ENCODE peak calls at places on chromosomes 16 and 17, in five cellular contexts. P is hepatocyte; Z is CD4-positive, alpha-beta memory T cell; W is body of pancreas; Q is kidney. C is an unnamed sample.

GRCh38 chr17:31695456-31696090 is 163.5 kb downstream of the COPRS start:
- DNase-seq in P (no peak), Z (no peak), Q (no peak), W (no peak), C (no peak)

GRCh38 chr16:89668790-89669158 is 11.1 kb downstream of the SPATA33 start:
- DNase-seq in P (no peak), Z (no peak), Q (no peak), W (no peak), C (no peak)

GRCh38 chr16:12618515-12618914 is 185.2 kb downstream of the CPPED1 start:
- DNase-seq in Q (peak), W (no peak), Z (no peak), P (no peak), C (no peak)

GRCh38 chr17:60039096-60039495 is 39.6 kb downstream of the HEATR6 start:
- DNase-seq in Z (no peak), W (no peak), Q (no peak), P (no peak), C (no peak)

GRCh38 chr16:21239646-21240045 is 6.1 kb downstream of the ANKS4B start:
- DNase-seq in Q (no peak), P (no peak), W (no peak), Z (no peak), C (no peak)

GRCh38 chr17:82890339-82890730 is 50.5 kb upstream of the ZNF750 start:
- DNase-seq in W (peak), Z (no peak), Q (no peak), P (no peak), C (no peak)

GRCh38 chr16:370980-371728 is 816 bp upstream of the MRPL28 start:
- DNase-seq in Q (peak), P (no peak), W (no peak), Z (no peak), C (no peak)

GRCh38 chr16:57020651-57021050 is 31.3 kb downstream of the NLRC5 start:
- DNase-seq in Z (no peak), P (no peak), Q (no peak), W (no peak), C (no peak)

GRCh38 chr16:79776243-79776884 is 175.8 kb upstream of the MAF start:
- DNase-seq in W (peak), Z (no peak), P (peak), Q (no peak), C (no peak)

GRCh38 chr16:29994613-29995329 is 646 bp downstream of the HIRIP3 start:
- DNase-seq in Q (peak), W (peak), Z (no peak), P (no peak), C (peak)

GRCh38 chr16:30567160-30567990 is 4.1 kb downstream of the ZNF688 start:
- DNase-seq in Z (peak), P (no peak), Q (no peak), W (no peak), C (no peak)

GRCh38 chr16:80570106-80570478 is 29.3 kb downstream of the DYNLRB2 start:
- DNase-seq in Z (no peak), P (peak), Q (no peak), W (no peak), C (no peak)

GRCh38 chr16:72042157-72042660 is 12.1 kb upstream of the HP start:
- DNase-seq in W (peak), Z (no peak), P (no peak), Q (no peak), C (no peak)

GRCh38 chr17:59357219-59357699 is 25.8 kb downstream of the YPEL2 start:
- DNase-seq in W (no peak), P (no peak), Q (no peak), Z (no peak), C (no peak)

GRCh38 chr17:76446449-76447231 is 6.3 kb downstream of the UBE2O start:
- DNase-seq in W (peak), Z (no peak), P (peak), Q (no peak), C (peak)

GRCh38 chr17:33055746-33056145 is 64.1 kb downstream of the SPACA3 start:
- DNase-seq in P (no peak), Q (no peak), W (no peak), Z (no peak), C (no peak)

GRCh38 chr16:69405757-69406156 is 18.7 kb upstream of the CYB5B start:
- DNase-seq in Q (no peak), Z (no peak), P (no peak), W (no peak), C (no peak)

GRCh38 chr16:3065069-3065741 is at the start of gene IL32:
- DNase-seq in Q (peak), P (peak), Z (peak), W (peak), C (peak)

GRCh38 chr17:57953703-57954420 is 1.4 kb downstream of the CUEDC1 start:
- DNase-seq in Z (no peak), P (no peak), Q (no peak), W (no peak), C (no peak)

GRCh38 chr16:75120253-75120652 is 3.7 kb upstream of the LDHD start:
- DNase-seq in P (no peak), Z (no peak), Q (no peak), W (no peak), C (no peak)

GRCh38 chr17:55157165-55157564 is 107.6 kb upstream of the HLF start:
- DNase-seq in Q (no peak), Z (no peak), P (no peak), W (peak), C (no peak)

GRCh38 chr17:55161935-55162555 is 102.7 kb upstream of the HLF start:
- DNase-seq in P (no peak), W (no peak), Z (no peak), Q (no peak), C (no peak)

GRCh38 chr17:55158439-55158838 is 106.3 kb upstream of the HLF start:
- DNase-seq in Q (no peak), P (no peak), W (no peak), Z (no peak), C (no peak)

GRCh38 chr17:55160501-55160900 is 104.3 kb upstream of the HLF start:
- DNase-seq in Z (no peak), Q (no peak), P (no peak), W (no peak), C (no peak)

GRCh38 chr17:55159251-55159650 is 105.5 kb upstream of the HLF start:
- DNase-seq in P (no peak), Q (no peak), Z (no peak), W (no peak), C (no peak)
- H3K4me3 ChIP-seq in P (no peak), Q (no peak), Z (no peak), W (no peak), C (no peak)

GRCh38 chr17:28291780-28292330 is 27.1 kb upstream of the TMEM97 start:
- DNase-seq in P (no peak), Q (no peak), Z (no peak), W (no peak), C (no peak)
- H3K4me3 ChIP-seq in P (no peak), Q (no peak), Z (no peak), W (no peak), C (no peak)

DNA sequence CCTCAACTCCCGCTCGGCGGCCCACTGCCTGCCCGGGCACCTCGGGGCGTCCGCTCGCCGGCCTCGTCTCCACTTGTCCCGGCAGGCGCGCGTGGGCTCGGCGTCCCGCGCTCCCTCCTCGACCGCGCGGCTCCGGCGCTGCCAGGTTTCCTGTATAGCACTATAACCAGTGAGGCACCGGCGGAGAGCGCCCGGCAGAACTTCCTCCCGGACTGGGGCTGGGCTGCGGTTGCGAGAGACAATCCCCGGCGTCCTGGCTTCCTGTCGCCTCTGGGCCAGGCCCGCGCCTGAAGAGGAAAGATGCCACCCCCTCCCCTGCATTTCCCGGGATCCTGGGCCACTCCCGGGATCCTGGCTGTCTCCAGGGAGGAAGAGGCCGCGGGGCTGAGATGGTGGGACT is 119.3 kb upstream of the SMURF2 start:
- DNase-seq in W (peak), Q (peak), P (peak), Z (peak), C (no peak)
- H3K4me3 ChIP-seq in W (no peak), Q (no peak), P (no peak), Z (no peak), C (peak)

GRCh38 chr16:66948034-66948821 is 12.8 kb upstream of the CES3 start:
- DNase-seq in P (no peak), Z (no peak), Q (no peak), W (peak), C (no peak)
- H3K4me3 ChIP-seq in P (no peak), Z (peak), Q (peak), W (no peak), C (no peak)

DNA sequence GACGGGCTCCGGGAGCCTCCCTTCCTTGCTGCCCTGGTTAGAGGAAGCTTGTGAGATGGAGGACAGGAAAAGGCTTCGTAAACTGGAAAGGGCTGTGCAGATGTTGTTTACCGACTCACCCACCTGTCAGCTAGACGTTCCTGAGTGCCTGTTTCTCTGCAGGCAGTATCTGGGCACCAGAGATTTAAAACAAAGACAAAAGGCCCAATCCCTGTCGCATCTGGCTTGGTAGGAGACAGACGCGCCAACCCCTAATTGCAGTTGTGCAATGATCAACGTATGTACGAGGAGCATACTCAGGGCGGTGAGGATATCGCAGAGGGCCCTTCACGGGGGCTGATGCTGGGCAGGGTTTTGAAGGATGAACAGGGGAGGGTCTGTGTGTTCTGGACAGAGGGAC is 77.2 kb downstream of the RAI1 start:
- DNase-seq in W (no peak), Q (no peak), P (no peak), Z (no peak), C (no peak)
- H3K4me3 ChIP-seq in W (no peak), Q (no peak), P (no peak), Z (no peak), C (no peak)

GRCh38 chr17:36933174-36934143 is 3.8 kb upstream of the LHX1 start:
- DNase-seq in W (no peak), P (no peak), Z (no peak), Q (no peak), C (no peak)
- H3K4me3 ChIP-seq in W (no peak), P (no peak), Z (no peak), Q (peak), C (no peak)

DNA sequence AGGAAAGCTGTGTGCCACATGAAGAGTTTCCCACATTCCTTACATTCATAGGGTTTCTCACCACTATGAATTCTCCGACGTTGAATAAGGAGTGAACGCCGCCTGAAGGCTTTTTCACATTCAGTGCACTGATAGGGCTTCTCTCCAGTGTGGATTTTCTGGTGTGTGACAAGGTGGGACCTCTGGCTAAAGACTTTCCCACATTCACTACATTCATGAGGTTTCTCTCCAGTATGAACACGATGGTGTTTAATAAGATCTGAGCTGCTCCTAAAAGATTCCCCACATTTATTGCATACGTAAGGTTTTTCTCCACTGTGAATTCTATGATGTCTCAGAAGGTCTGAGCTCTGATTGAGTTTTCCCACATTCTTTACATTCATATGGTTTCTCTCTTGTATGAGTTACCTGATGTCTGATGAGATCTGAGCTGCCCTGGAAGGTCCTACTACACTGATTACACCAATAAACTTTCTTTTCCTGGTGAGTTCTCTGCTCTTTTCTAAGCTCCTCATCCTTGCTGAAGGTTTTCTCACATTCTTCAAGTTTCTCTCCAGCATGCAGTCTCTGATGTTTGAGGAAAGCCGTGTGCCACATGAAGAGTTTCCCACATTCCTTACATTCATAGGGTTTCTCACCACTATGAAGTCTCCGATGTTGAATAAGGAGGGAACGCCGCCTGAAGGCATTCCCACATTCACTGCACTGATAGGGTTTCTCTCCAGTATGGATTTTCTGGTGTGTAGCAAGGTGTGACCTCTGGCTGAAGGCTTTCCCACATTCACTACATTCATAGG is 10.0 kb downstream of the ZNF594 start:
- DNase-seq in Q (no peak), Z (no peak), P (no peak), W (no peak), C (no peak)
- H3K4me3 ChIP-seq in Q (peak), Z (no peak), P (no peak), W (no peak), C (no peak)

GRCh38 chr16:84665843-84666242 is 17.5 kb downstream of the KLHL36 start:
- DNase-seq in W (no peak), Z (no peak), Q (peak), P (no peak), C (no peak)
- H3K4me3 ChIP-seq in W (no peak), Z (no peak), Q (no peak), P (no peak), C (no peak)

DNA sequence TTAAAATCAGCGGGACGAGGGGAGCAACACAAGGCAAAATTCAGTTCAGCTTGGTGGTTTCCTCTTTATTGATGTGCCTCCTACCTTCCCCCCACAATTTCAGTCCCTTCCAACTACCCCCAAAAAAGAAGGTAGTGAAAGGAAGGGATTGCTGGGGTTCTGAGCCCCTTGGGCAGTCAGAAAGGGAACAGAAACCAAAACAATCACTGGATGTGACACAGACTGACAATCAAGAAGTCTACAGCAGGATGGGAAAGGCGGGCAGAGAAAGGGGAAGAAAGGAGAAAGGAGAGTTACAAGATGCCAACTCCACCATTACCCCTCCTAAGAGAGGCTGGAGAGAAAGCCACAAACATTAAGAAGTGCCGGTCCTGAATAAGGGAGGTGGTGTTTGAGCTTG is 1.1 kb upstream of the PHF23 start:
- DNase-seq in Z (no peak), Q (no peak), W (no peak), P (no peak), C (no peak)
- H3K4me3 ChIP-seq in Z (no peak), Q (peak), W (no peak), P (peak), C (no peak)

GRCh38 chr16:86960266-86960665 is 356.9 kb downstream of the C16orf95 start:
- DNase-seq in Z (no peak), W (no peak), Q (peak), P (no peak), C (no peak)
- H3K4me3 ChIP-seq in Z (no peak), W (no peak), Q (no peak), P (no peak), C (no peak)